ENCODE peak calls at places on chromosome 6, in ten cellular contexts. Y is NCI-H748 treated with DMSO at 0.1 percent for 48 hours; V is brain microvascular endothelial cell; H is midbrain; K is amygdala; B is activated CD8-positive, alpha-beta memory T cell treated with anti-CD3 and anti-CD28 coated beads, Interleukin-2, amount 50 U/mL, for 48 hours; W is EL; M is cerebellum; O is endothelial cell; D is NB4. R is an unnamed sample.

GRCh38 chr6:47303383-47303782 is 6.3 kb downstream of the TNFRSF21 start:
- DNase-seq in Y (no peak), V (no peak), H (no peak), K (no peak), B (no peak), W (no peak), M (no peak), O (no peak), D (no peak), R (no peak)

GRCh38 chr6:21523652-21524051 is 69.9 kb upstream of the SOX4 start:
- DNase-seq in Y (no peak), V (no peak), H (no peak), K (no peak), B (no peak), W (no peak), M (no peak), O (no peak), D (no peak), R (no peak)

GRCh38 chr6:36676142-36677058 is 2.1 kb upstream of the CDKN1A start:
- DNase-seq in Y (no peak), V (no peak), H (no peak), K (no peak), B (no peak), W (peak; percentile 33), M (no peak), O (no peak), D (no peak), R (peak; percentile 46)

GRCh38 chr6:167450631-167451030 is 125.7 kb downstream of the TTLL2 start:
- DNase-seq in Y (no peak), V (no peak), H (no peak), K (no peak), B (no peak), W (no peak), M (no peak), O (no peak), D (no peak), R (no peak)

GRCh38 chr6:150874184-150874583 is 8.7 kb downstream of the MTHFD1L start:
- DNase-seq in Y (no peak), V (no peak), H (no peak), K (no peak), B (no peak), W (no peak), M (peak; percentile 74), O (no peak), D (no peak), R (no peak)

GRCh38 chr6:11732036-11732545 is 46.5 kb downstream of the ADTRP start:
- DNase-seq in Y (no peak), V (peak; percentile 92), H (peak; percentile 41), K (peak; percentile 9), B (peak; percentile 78), W (peak; percentile 23), M (no peak), O (no peak), D (peak; percentile 100), R (no peak)

GRCh38 chr6:28648035-28648877 is 122.6 kb downstream of the GPX5 start:
- DNase-seq in Y (peak; percentile 70), V (peak; percentile 78), H (peak; percentile 77), K (peak; percentile 38), B (peak; percentile 91), W (peak; percentile 85), M (peak; percentile 64), O (peak; percentile 74), D (peak; percentile 86), R (peak; percentile 55)

GRCh38 chr6:111207141-111207858 is 120.0 kb downstream of the SLC16A10 start:
- DNase-seq in Y (no peak), V (peak; percentile 24), H (no peak), K (no peak), B (no peak), W (no peak), M (no peak), O (no peak), D (no peak), R (no peak)

GRCh38 chr6:105993341-105993740 is 92.8 kb upstream of the PRDM1 start:
- DNase-seq in Y (no peak), V (no peak), H (no peak), K (no peak), B (no peak), W (peak; percentile 36), M (no peak), O (no peak), D (no peak), R (no peak)

GRCh38 chr6:150391890-150392289 is 23.1 kb downstream of the IYD start:
- DNase-seq in Y (no peak), V (no peak), H (no peak), K (no peak), B (no peak), W (no peak), M (no peak), O (no peak), D (no peak), R (no peak)

GRCh38 chr6:43076928-43077809 is 1.1 kb downstream of the PTK7 start:
- DNase-seq in Y (peak; percentile 56), V (peak; percentile 36), H (no peak), K (no peak), B (no peak), W (peak; percentile 63), M (peak; percentile 37), O (peak; percentile 49), D (no peak), R (peak; percentile 39)

GRCh38 chr6:18055714-18056382 is 66.6 kb downstream of the NHLRC1 start:
- DNase-seq in Y (no peak), V (no peak), H (no peak), K (no peak), B (no peak), W (no peak), M (no peak), O (no peak), D (no peak), R (no peak)

GRCh38 chr6:156379392-156379910 is 397.7 kb upstream of the ARID1B start:
- DNase-seq in Y (no peak), V (peak; percentile 67), H (no peak), K (no peak), B (no peak), W (peak; percentile 57), M (no peak), O (no peak), D (no peak), R (no peak)

GRCh38 chr6:56749632-56750151 is 107.0 kb upstream of the DST start:
- DNase-seq in Y (no peak), V (peak; percentile 75), H (no peak), K (no peak), B (no peak), W (peak; percentile 85), M (no peak), O (no peak), D (no peak), R (peak; percentile 27)

GRCh38 chr6:72621243-72622093 is at the start of gene KCNQ5:
- DNase-seq in Y (peak; percentile 19), V (no peak), H (no peak), K (no peak), B (peak; percentile 72), W (peak; percentile 51), M (no peak), O (peak; percentile 14), D (peak; percentile 76), R (peak; percentile 35)

GRCh38 chr6:122770835-122771601 is 8.5 kb upstream of the FABP7 start:
- DNase-seq in Y (no peak), V (no peak), H (no peak), K (no peak), B (no peak), W (no peak), M (no peak), O (no peak), D (peak; percentile 73), R (no peak)

GRCh38 chr6:73460044-73460443 is 1.5 kb upstream of the MTO1 start:
- DNase-seq in Y (no peak), V (no peak), H (peak; percentile 55), K (peak; percentile 36), B (no peak), W (no peak), M (no peak), O (no peak), D (peak; percentile 42), R (no peak)

GRCh38 chr6:86937219-86938079 is at the start of gene HTR1E:
- DNase-seq in Y (peak; percentile 41), V (peak; percentile 31), H (peak; percentile 18), K (peak; percentile 21), B (peak; percentile 55), W (peak; percentile 22), M (peak; percentile 73), O (peak; percentile 78), D (peak; percentile 59), R (peak; percentile 55)

GRCh38 chr6:8639928-8640649 is 204.7 kb upstream of the SLC35B3 start:
- DNase-seq in Y (no peak), V (no peak), H (no peak), K (no peak), B (no peak), W (no peak), M (no peak), O (no peak), D (no peak), R (no peak)

GRCh38 chr6:5869261-5869660 is 137.5 kb downstream of the NRN1 start:
- DNase-seq in Y (no peak), V (no peak), H (no peak), K (no peak), B (no peak), W (no peak), M (no peak), O (no peak), D (no peak), R (no peak)

GRCh38 chr6:117549606-117550005 is 52.7 kb downstream of the GOPC start:
- DNase-seq in Y (no peak), V (no peak), H (no peak), K (no peak), B (no peak), W (no peak), M (no peak), O (no peak), D (peak; percentile 31), R (no peak)

GRCh38 chr6:69848552-69848951 is 17.8 kb upstream of the COL19A1 start:
- DNase-seq in Y (no peak), V (no peak), H (no peak), K (no peak), B (no peak), W (no peak), M (no peak), O (no peak), D (no peak), R (no peak)

GRCh38 chr6:146859795-146860495 is 261.2 kb downstream of the ADGB start:
- DNase-seq in Y (no peak), V (no peak), H (no peak), K (no peak), B (no peak), W (no peak), M (no peak), O (no peak), D (no peak), R (no peak)

GRCh38 chr6:31588871-31589650 is 3.0 kb downstream of the LST1 start:
- DNase-seq in Y (no peak), V (no peak), H (no peak), K (no peak), B (no peak), W (peak; percentile 34), M (no peak), O (no peak), D (peak; percentile 84), R (no peak)

GRCh38 chr6:34324738-34325444 is 67.6 kb downstream of the NUDT3 start:
- DNase-seq in Y (no peak), V (peak; percentile 9), H (peak; percentile 27), K (no peak), B (no peak), W (no peak), M (peak; percentile 28), O (no peak), D (no peak), R (peak; percentile 50)

GRCh38 chr6:157034433-157035230 is 257.5 kb downstream of the ARID1B start:
- DNase-seq in Y (peak; percentile 60), V (no peak), H (peak; percentile 20), K (no peak), B (no peak), W (peak; percentile 59), M (peak; percentile 55), O (no peak), D (peak; percentile 57), R (peak; percentile 33)

GRCh38 chr6:39377530-39377929 is 55.0 kb upstream of the KCNK16 start:
- DNase-seq in Y (peak; percentile 60), V (peak; percentile 73), H (peak; percentile 87), K (peak; percentile 66), B (no peak), W (peak; percentile 63), M (peak; percentile 62), O (peak; percentile 66), D (peak; percentile 56), R (peak; percentile 64)

GRCh38 chr6:167049275-167049674 is 50.1 kb downstream of the CEP43 start:
- DNase-seq in Y (no peak), V (no peak), H (no peak), K (no peak), B (no peak), W (no peak), M (no peak), O (no peak), D (no peak), R (no peak)